ENCODE peak calls at places on chromosome 22, in five cellular contexts. Q is neural crest cell, O is body of pancreas, N is AG04450, V is heart left ventricle. D is an unnamed sample.

GRCh38 chr22:37244114-37244921 is at the start of gene RAC2:
- DNase-seq in N (no peak), Q (no peak), O (peak), V (peak), D (peak)

GRCh38 chr22:24688294-24688693 is 85.3 kb downstream of the GGT1 start:
- DNase-seq in Q (no peak), N (no peak), O (no peak), V (no peak), D (no peak)

GRCh38 chr22:45318558-45319318 is 9.0 kb downstream of the FAM118A start:
- DNase-seq in O (no peak), N (no peak), V (peak), Q (no peak), D (peak)

GRCh38 chr22:37121887-37122591 is 12.5 kb upstream of the TMPRSS6 start:
- DNase-seq in Q (no peak), N (no peak), O (peak), V (no peak), D (peak)

GRCh38 chr22:29879738-29880137 is 3.2 kb upstream of the MTMR3 start:
- DNase-seq in V (no peak), O (no peak), Q (no peak), N (no peak), D (no peak)

GRCh38 chr22:46830001-46830715 is 67.7 kb downstream of the TBC1D22A start:
- DNase-seq in V (peak), N (no peak), O (peak), Q (no peak), D (no peak)

GRCh38 chr22:45602824-45603301 is 68.8 kb upstream of the ATXN10 start:
- DNase-seq in N (no peak), Q (no peak), V (no peak), O (no peak), D (no peak)

GRCh38 chr22:37557321-37558001 is 2.8 kb upstream of the CDC42EP1 start:
- DNase-seq in V (peak), O (peak), N (no peak), Q (no peak), D (no peak)

GRCh38 chr22:23251445-23252093 is 71.3 kb downstream of the BCR start:
- DNase-seq in O (peak), Q (no peak), V (no peak), N (no peak), D (no peak)

GRCh38 chr22:50104149-50104548 is 14.3 kb downstream of the MOV10L1 start:
- DNase-seq in V (no peak), Q (no peak), O (no peak), N (no peak), D (no peak)

GRCh38 chr22:40690370-40690769 is 11.1 kb downstream of the MCHR1 start:
- DNase-seq in N (no peak), V (no peak), O (no peak), Q (no peak), D (no peak)

GRCh38 chr22:44391026-44391425 is 78.3 kb upstream of the SHISAL1 start:
- DNase-seq in V (peak), O (no peak), Q (no peak), N (no peak), D (no peak)

GRCh38 chr22:45516923-45517675 is 14.4 kb downstream of the FBLN1 start:
- DNase-seq in V (no peak), O (no peak), N (no peak), Q (no peak), D (no peak)

GRCh38 chr22:46297151-46297819 is 615 bp downstream of the GTSE1 start:
- DNase-seq in O (peak), V (no peak), N (no peak), Q (peak), D (no peak)

GRCh38 chr22:45105281-45105700 is 58.4 kb upstream of the NUP50 start:
- DNase-seq in N (peak), Q (no peak), O (no peak), V (no peak), D (no peak)

GRCh38 chr22:31044262-31044861 is 36.8 kb upstream of the SMTN start:
- DNase-seq in Q (no peak), N (peak), O (peak), V (peak), D (no peak)

GRCh38 chr22:36816635-36817428 is at the start of gene PVALB:
- DNase-seq in N (no peak), V (no peak), Q (no peak), O (peak), D (no peak)

GRCh38 chr22:26648011-26648497 is 9.3 kb upstream of the MIAT start:
- DNase-seq in N (no peak), V (peak), O (no peak), Q (no peak), D (no peak)

GRCh38 chr22:40263191-40263590 is 83.1 kb upstream of the ADSL start:
- DNase-seq in N (no peak), Q (no peak), O (no peak), V (no peak), D (no peak)

GRCh38 chr22:26471522-26471921 is 12.1 kb downstream of the HPS4 start:
- DNase-seq in V (no peak), N (peak), O (no peak), Q (no peak), D (no peak)

GRCh38 chr22:42630901-42631602 is 9.3 kb downstream of the ATP5MGL start:
- DNase-seq in N (no peak), Q (no peak), O (no peak), V (no peak), D (no peak)

GRCh38 chr22:26970809-26971394 is 313.5 kb downstream of the MIAT start:
- DNase-seq in N (no peak), V (no peak), O (no peak), Q (no peak), D (no peak)

GRCh38 chr22:25554321-25555088 is 10.0 kb upstream of the GRK3 start:
- DNase-seq in O (no peak), N (no peak), Q (no peak), V (no peak), D (no peak)

GRCh38 chr22:20809538-20810185 is 35.7 kb downstream of the SERPIND1 start:
- DNase-seq in N (no peak), V (no peak), O (no peak), Q (no peak), D (no peak)

GRCh38 chr22:37967637-37968451 is 14.3 kb downstream of the POLR2F start:
- DNase-seq in Q (no peak), V (no peak), N (no peak), O (no peak), D (no peak)

GRCh38 chr22:19663286-19663815 is 51.0 kb upstream of the SEPTIN5 start:
- DNase-seq in N (peak), O (peak), V (peak), Q (no peak), D (no peak)

GRCh38 chr22:35752172-35752832 is 34.6 kb downstream of the APOL5 start:
- DNase-seq in N (no peak), O (no peak), V (no peak), Q (no peak), D (no peak)

GRCh38 chr22:23245045-23245798 is 64.9 kb downstream of the BCR start:
- DNase-seq in N (no peak), V (no peak), Q (no peak), O (no peak), D (no peak)

GRCh38 chr22:29994941-29995340 is 85.3 kb upstream of the HORMAD2 start:
- DNase-seq in N (no peak), O (peak), V (no peak), Q (no peak), D (no peak)

GRCh38 chr22:42080287-42080686 is 787 bp downstream of the SMDT1 start:
- DNase-seq in V (no peak), N (no peak), Q (no peak), O (peak), D (no peak)

GRCh38 chr22:30044369-30044768 is 35.9 kb upstream of the HORMAD2 start:
- DNase-seq in N (peak), V (no peak), O (peak), Q (no peak), D (no peak)

GRCh38 chr22:49789289-49790141 is 38.2 kb downstream of the BRD1 start:
- DNase-seq in Q (no peak), O (peak), N (no peak), V (no peak), D (peak)

GRCh38 chr22:33028191-33028700 is 29.9 kb downstream of the SYN3 start:
- DNase-seq in V (no peak), Q (no peak), O (no peak), N (no peak), D (no peak)

GRCh38 chr22:37545703-37546435 is 14.4 kb upstream of the CDC42EP1 start:
- DNase-seq in O (peak), Q (peak), V (peak), N (peak), D (no peak)

GRCh38 chr22:17267661-17268330 is 48.6 kb upstream of the ADA2 start:
- DNase-seq in N (no peak), Q (no peak), O (no peak), V (no peak), D (no peak)

GRCh38 chr22:47398921-47399790 is 636.7 kb downstream of the TBC1D22A start:
- DNase-seq in N (no peak), V (no peak), Q (no peak), O (no peak), D (no peak)